ENCODE peak calls at places on chromosomes 7 and 10, in ten cellular contexts. S, K, N, I, L, B, J, C, R and T are unnamed samples.

GRCh38 chr10:32377458-32378370 is 30.8 kb upstream of the EPC1 start:
- DNase-seq in S (peak), K (peak), N (no peak), I (no peak), L (no peak), B (peak), J (no peak), C (peak), R (peak), T (peak)

GRCh38 chr10:101562231-101562630 is 25.8 kb downstream of the POLL start:
- DNase-seq in S (no peak), K (no peak), N (no peak), I (no peak), L (no peak), B (no peak), J (no peak), C (no peak), R (no peak), T (no peak)

GRCh38 chr7:30521532-30521931 is 16.9 kb upstream of the GGCT start:
- DNase-seq in S (no peak), K (no peak), N (peak), I (peak), L (no peak), B (no peak), J (no peak), C (no peak), R (peak), T (peak)

GRCh38 chr10:33142290-33142689 is 184.3 kb upstream of the ITGB1 start:
- DNase-seq in S (peak), K (no peak), N (no peak), I (peak), L (no peak), B (no peak), J (no peak), C (no peak), R (no peak), T (no peak)

GRCh38 chr10:86020139-86020538 is 346.5 kb downstream of the GRID1 start:
- DNase-seq in S (no peak), K (no peak), N (no peak), I (no peak), L (no peak), B (no peak), J (no peak), C (no peak), R (no peak), T (no peak)

GRCh38 chr7:129989466-129989865 is 36.7 kb upstream of the UBE2H start:
- DNase-seq in S (peak), K (peak), N (no peak), I (no peak), L (no peak), B (no peak), J (no peak), C (peak), R (no peak), T (no peak)

GRCh38 chr10:122997864-122998263 is 10.7 kb downstream of the IKZF5 start:
- DNase-seq in S (no peak), K (no peak), N (no peak), I (no peak), L (no peak), B (no peak), J (no peak), C (no peak), R (no peak), T (no peak)

GRCh38 chr7:106375499-106375898 is 90.7 kb upstream of the NAMPT start:
- DNase-seq in S (no peak), K (no peak), N (no peak), I (peak), L (no peak), B (no peak), J (no peak), C (no peak), R (no peak), T (no peak)

GRCh38 chr10:33612116-33612515 is 277.6 kb upstream of the NRP1 start:
- DNase-seq in S (peak), K (no peak), N (no peak), I (no peak), L (no peak), B (no peak), J (no peak), C (no peak), R (no peak), T (peak)

GRCh38 chr7:69759373-69759772 is 161.1 kb downstream of the AUTS2 start:
- DNase-seq in S (no peak), K (no peak), N (no peak), I (no peak), L (no peak), B (no peak), J (no peak), C (no peak), R (no peak), T (no peak)

GRCh38 chr7:116776046-116776445 is 86.3 kb upstream of the CAPZA2 start:
- DNase-seq in S (peak), K (no peak), N (no peak), I (no peak), L (no peak), B (no peak), J (no peak), C (no peak), R (no peak), T (no peak)

GRCh38 chr7:83836028-83836427 is 187.1 kb upstream of the SEMA3E start:
- DNase-seq in S (no peak), K (no peak), N (no peak), I (no peak), L (no peak), B (no peak), J (no peak), C (no peak), R (no peak), T (no peak)

GRCh38 chr10:71755179-71755879 is 18.0 kb downstream of the VSIR start:
- DNase-seq in S (no peak), K (no peak), N (no peak), I (no peak), L (no peak), B (no peak), J (no peak), C (no peak), R (peak), T (no peak)

GRCh38 chr7:13839063-13839462 is 150.4 kb downstream of the ETV1 start:
- DNase-seq in S (no peak), K (no peak), N (no peak), I (no peak), L (no peak), B (no peak), J (no peak), C (no peak), R (no peak), T (no peak)

GRCh38 chr7:130365093-130365492 is 15.2 kb upstream of the CPA1 start:
- DNase-seq in S (peak), K (no peak), N (no peak), I (no peak), L (no peak), B (no peak), J (no peak), C (no peak), R (no peak), T (no peak)

GRCh38 chr7:142461437-142461836 is 203.6 kb upstream of the PRSS58 start:
- DNase-seq in S (peak), K (no peak), N (no peak), I (no peak), L (no peak), B (no peak), J (no peak), C (no peak), R (no peak), T (peak)

GRCh38 chr10:103493362-103493871 is at the start of gene NEURL1:
- DNase-seq in S (no peak), K (peak), N (no peak), I (no peak), L (no peak), B (peak), J (peak), C (no peak), R (no peak), T (no peak)

GRCh38 chr7:85176197-85176596 is 10.7 kb downstream of the SEMA3D start:
- DNase-seq in S (no peak), K (no peak), N (no peak), I (no peak), L (no peak), B (no peak), J (no peak), C (no peak), R (no peak), T (peak)

GRCh38 chr10:15780353-15781135 is 60.8 kb upstream of the ITGA8 start:
- DNase-seq in S (no peak), K (no peak), N (peak), I (peak), L (peak), B (no peak), J (no peak), C (no peak), R (no peak), T (peak)

GRCh38 chr10:116721991-116722392 is 20.4 kb downstream of the HSPA12A start:
- DNase-seq in S (peak), K (no peak), N (no peak), I (no peak), L (no peak), B (no peak), J (no peak), C (no peak), R (no peak), T (peak)